ENCODE peak calls at places on chromosomes 4 and X, in eight cellular contexts. T, O, K, V, F, D, I and X are unnamed samples.

GRCh38 chr4:154314248-154314647 is 177.4 kb downstream of the DCHS2 start:
- DNase-seq in T (no peak), O (no peak), K (no peak), V (peak), F (peak), D (no peak), I (no peak), X (peak)

GRCh38 chr4:140426610-140427103 is 791 bp downstream of the CLGN start:
- DNase-seq in T (peak), O (peak), K (no peak), V (no peak), F (no peak), D (no peak), I (no peak), X (no peak)

GRCh38 chr4:98997176-98997575 is 1.7 kb downstream of the METAP1 start:
- DNase-seq in T (no peak), O (no peak), K (no peak), V (no peak), F (no peak), D (no peak), I (peak), X (no peak)

GRCh38 chrX:106168107-106168506 is at the start of gene PWWP3B:
- DNase-seq in T (no peak), O (no peak), K (peak), V (no peak), F (no peak), D (no peak), I (peak), X (no peak)

GRCh38 chrX:20363003-20363674 is 96.4 kb upstream of the RPS6KA3 start:
- DNase-seq in T (no peak), O (no peak), K (no peak), V (no peak), F (no peak), D (no peak), I (no peak), X (no peak)

GRCh38 chrX:41116948-41117347 is 31.7 kb downstream of the USP9X start:
- DNase-seq in T (no peak), O (no peak), K (no peak), V (no peak), F (no peak), D (no peak), I (peak), X (no peak)

GRCh38 chr4:93960916-93961315 is 132.4 kb downstream of the ATOH1 start:
- DNase-seq in T (no peak), O (no peak), K (no peak), V (no peak), F (no peak), D (no peak), I (no peak), X (no peak)

GRCh38 chr4:150577786-150578185 is 4.2 kb upstream of the MAB21L2 start:
- DNase-seq in T (no peak), O (no peak), K (no peak), V (no peak), F (no peak), D (no peak), I (no peak), X (no peak)

GRCh38 chr4:82785248-82786003 is 13.2 kb downstream of the SCD5 start:
- DNase-seq in T (no peak), O (no peak), K (no peak), V (peak), F (peak), D (no peak), I (peak), X (peak)

GRCh38 chrX:1486177-1486576 is 33.5 kb upstream of the ASMTL start:
- DNase-seq in T (no peak), O (no peak), K (no peak), V (no peak), F (no peak), D (no peak), I (no peak), X (no peak)

GRCh38 chrX:86714441-86714840 is 566.2 kb downstream of the DACH2 start:
- DNase-seq in T (no peak), O (no peak), K (no peak), V (no peak), F (no peak), D (no peak), I (no peak), X (no peak)

GRCh38 chr4:4320528-4320927 is 30.5 kb downstream of the ZBTB49 start:
- DNase-seq in T (no peak), O (peak), K (no peak), V (no peak), F (no peak), D (no peak), I (no peak), X (no peak)

GRCh38 chr4:24912252-24913098 is at the start of gene CCDC149:
- DNase-seq in T (peak), O (peak), K (peak), V (peak), F (peak), D (no peak), I (peak), X (peak)

GRCh38 chrX:110412971-110413726 is 54.5 kb downstream of the RTL9 start:
- DNase-seq in T (peak), O (peak), K (peak), V (no peak), F (no peak), D (peak), I (peak), X (peak)

GRCh38 chrX:136275553-136275952 is 24.4 kb upstream of the MAP7D3 start:
- DNase-seq in T (no peak), O (no peak), K (no peak), V (no peak), F (no peak), D (no peak), I (no peak), X (no peak)

GRCh38 chr4:108007984-108008383 is 18.3 kb downstream of the HADH start:
- DNase-seq in T (no peak), O (no peak), K (no peak), V (no peak), F (no peak), D (no peak), I (no peak), X (no peak)

GRCh38 chr4:152860057-152860456 is 76.1 kb upstream of the FHDC1 start:
- DNase-seq in T (no peak), O (no peak), K (no peak), V (peak), F (no peak), D (no peak), I (no peak), X (no peak)

GRCh38 chr4:1226598-1226997 is 22.3 kb downstream of the CTBP1 start:
- DNase-seq in T (no peak), O (no peak), K (no peak), V (no peak), F (no peak), D (no peak), I (no peak), X (no peak)

GRCh38 chr4:102036619-102037376 is 246.3 kb downstream of the BANK1 start:
- DNase-seq in T (no peak), O (no peak), K (no peak), V (peak), F (peak), D (no peak), I (no peak), X (peak)

GRCh38 chr4:148089624-148090023 is 352.6 kb downstream of the NR3C2 start:
- DNase-seq in T (no peak), O (no peak), K (no peak), V (no peak), F (no peak), D (no peak), I (no peak), X (no peak)

GRCh38 chr4:175947117-175947722 is 118.4 kb upstream of the WDR17 start:
- DNase-seq in T (no peak), O (no peak), K (no peak), V (peak), F (peak), D (no peak), I (no peak), X (peak)

GRCh38 chrX:13059676-13060499 is 15.5 kb upstream of the FAM9C start:
- DNase-seq in T (no peak), O (no peak), K (no peak), V (peak), F (peak), D (no peak), I (peak), X (peak)

GRCh38 chrX:46165866-46166265 is 379.4 kb downstream of the ZNF674 start:
- DNase-seq in T (no peak), O (no peak), K (no peak), V (no peak), F (no peak), D (no peak), I (no peak), X (no peak)

GRCh38 chrX:21741869-21742701 is 15.8 kb downstream of the SMPX start:
- DNase-seq in T (no peak), O (no peak), K (no peak), V (no peak), F (no peak), D (no peak), I (no peak), X (no peak)

GRCh38 chr4:82780398-82781231 is 18.0 kb downstream of the SCD5 start:
- DNase-seq in T (peak), O (peak), K (peak), V (no peak), F (no peak), D (no peak), I (no peak), X (no peak)

GRCh38 chr4:8558080-8558960 is 21.9 kb upstream of the GPR78 start:
- DNase-seq in T (no peak), O (peak), K (no peak), V (peak), F (no peak), D (no peak), I (no peak), X (peak)

GRCh38 chr4:139919513-139919912 is 234.5 kb downstream of the MAML3 start:
- DNase-seq in T (no peak), O (no peak), K (no peak), V (peak), F (no peak), D (no peak), I (no peak), X (peak)

GRCh38 chrX:105191878-105192277 is 28.6 kb downstream of the TEX13A start:
- DNase-seq in T (peak), O (no peak), K (no peak), V (no peak), F (no peak), D (no peak), I (peak), X (no peak)

GRCh38 chrX:107734646-107735045 is 40.9 kb downstream of the TSC22D3 start:
- DNase-seq in T (no peak), O (no peak), K (no peak), V (no peak), F (no peak), D (no peak), I (no peak), X (no peak)

GRCh38 chr4:76666940-76667532 is 230.9 kb downstream of the SOWAHB start:
- DNase-seq in T (no peak), O (no peak), K (no peak), V (no peak), F (no peak), D (no peak), I (peak), X (no peak)

GRCh38 chr4:106594291-106594952 is 225.8 kb upstream of the GIMD1 start:
- DNase-seq in T (no peak), O (no peak), K (no peak), V (peak), F (peak), D (no peak), I (peak), X (no peak)

GRCh38 chrX:34365482-34365881 is 233.4 kb upstream of the FAM47A start:
- DNase-seq in T (no peak), O (no peak), K (no peak), V (peak), F (no peak), D (no peak), I (peak), X (peak)

GRCh38 chr4:89299153-89299789 is 8.3 kb downstream of the GPRIN3 start:
- DNase-seq in T (no peak), O (no peak), K (no peak), V (no peak), F (no peak), D (no peak), I (no peak), X (no peak)

GRCh38 chr4:6385288-6385687 is 87.1 kb downstream of the PPP2R2C start:
- DNase-seq in T (no peak), O (no peak), K (no peak), V (no peak), F (no peak), D (no peak), I (no peak), X (no peak)

GRCh38 chr4:158051401-158052235 is 121.2 kb downstream of the GASK1B start:
- DNase-seq in T (no peak), O (peak), K (no peak), V (peak), F (peak), D (no peak), I (peak), X (peak)

GRCh38 chr4:14338206-14338605 is 664.1 kb upstream of the CPEB2 start:
- DNase-seq in T (no peak), O (no peak), K (no peak), V (no peak), F (peak), D (no peak), I (no peak), X (no peak)

GRCh38 chrX:123959281-123960063 is 2.0 kb upstream of the STAG2 start:
- DNase-seq in T (peak), O (peak), K (peak), V (peak), F (no peak), D (peak), I (peak), X (no peak)

GRCh38 chr4:65007841-65008439 is 598.7 kb upstream of the TECRL start:
- DNase-seq in T (peak), O (no peak), K (no peak), V (peak), F (no peak), D (no peak), I (peak), X (peak)

GRCh38 chrX:49972313-49972712 is 49.9 kb downstream of the CLCN5 start:
- DNase-seq in T (no peak), O (no peak), K (no peak), V (no peak), F (no peak), D (no peak), I (no peak), X (no peak)
- TF ChIP-seq CTCF in T (no peak), O (no peak), K (no peak), V (no peak), F (no peak), D (no peak), I (no peak), X (no peak)

GRCh38 chr4:3074078-3074845 is at the start of the genes HTT and HTT-AS:
- DNase-seq in T (peak), O (peak), K (peak), V (peak), F (peak), D (peak), I (peak), X (peak)
- TF ChIP-seq CTCF in T (no peak), O (peak), K (no peak), V (no peak), F (peak), D (no peak), I (no peak), X (peak)

DNA sequence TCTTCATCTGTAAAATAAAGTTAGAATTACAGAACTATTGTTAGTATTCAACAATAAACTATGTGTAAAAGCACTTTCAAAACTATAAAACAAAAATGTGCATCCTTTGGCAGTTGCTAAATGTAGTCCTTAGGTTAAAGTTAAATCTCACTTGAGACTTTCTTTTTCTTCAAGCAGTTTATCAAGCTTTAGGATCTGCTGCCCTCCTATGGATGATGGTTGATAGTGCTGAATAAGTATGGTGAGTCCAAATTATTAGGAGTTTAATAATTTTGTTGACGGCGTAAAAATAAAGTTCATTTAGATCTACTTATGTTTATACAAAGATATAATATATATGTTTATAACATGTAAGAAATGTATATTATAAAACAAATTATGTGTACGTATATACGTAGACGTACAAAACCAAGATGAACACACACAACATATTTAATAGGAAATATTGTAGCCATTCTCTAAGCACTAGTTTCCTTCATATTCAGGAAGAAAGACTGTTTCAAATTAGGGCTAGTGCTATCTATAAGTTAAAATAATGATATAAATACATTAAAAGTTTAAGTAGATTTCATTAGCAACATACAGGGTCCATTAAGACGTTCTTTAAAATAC is 22.3 kb downstream of the UGT2A2 start:
- DNase-seq in T (no peak), O (no peak), K (no peak), V (peak), F (no peak), D (no peak), I (peak), X (peak)
- TF ChIP-seq CTCF in T (peak), O (no peak), K (no peak), V (peak), F (no peak), D (no peak), I (peak), X (peak)

GRCh38 chr4:184644553-184645307 is 4.5 kb downstream of the CASP3 start:
- DNase-seq in T (no peak), O (no peak), K (no peak), V (no peak), F (no peak), D (no peak), I (no peak), X (peak)
- TF ChIP-seq CTCF in T (no peak), O (no peak), K (no peak), V (no peak), F (no peak), D (no peak), I (no peak), X (peak)